ENCODE peak calls at places on chromosomes 13 and 19, in five cellular contexts. One of them, this sample, is unnamed.

GRCh38 chr13:102591988-102592781 is 4.6 kb upstream of the TPP2 start:
- DNase-seq in stimulated activated CD4-positive, alpha-beta T cell treated with anti-CD3 and anti-CD28 coated beads, Interleukin-4, amount 100 ng/mL, for 4 hours: peak
- DNase-seq in Peyer's patch: peak
- DNase-seq in NCI-H446: peak
- DNase-seq in Kasumi-1: peak
- DNase-seq in this sample: peak

GRCh38 chr13:32627793-32628192 is 41.5 kb downstream of the PDS5B start:
- DNase-seq in stimulated activated CD4-positive, alpha-beta T cell treated with anti-CD3 and anti-CD28 coated beads, Interleukin-4, amount 100 ng/mL, for 4 hours: no peak
- DNase-seq in Kasumi-1: no peak
- DNase-seq in Peyer's patch: no peak
- DNase-seq in NCI-H446: no peak
- DNase-seq in this sample: no peak

GRCh38 chr19:3042545-3043267 is 13.6 kb upstream of the TLE2 start:
- DNase-seq in NCI-H446: no peak
- DNase-seq in Kasumi-1: no peak
- DNase-seq in stimulated activated CD4-positive, alpha-beta T cell treated with anti-CD3 and anti-CD28 coated beads, Interleukin-4, amount 100 ng/mL, for 4 hours: no peak
- DNase-seq in Peyer's patch: no peak
- DNase-seq in this sample: no peak

GRCh38 chr13:92221916-92222315 is 823.5 kb downstream of the GPC5 start:
- DNase-seq in NCI-H446: no peak
- DNase-seq in Kasumi-1: no peak
- DNase-seq in stimulated activated CD4-positive, alpha-beta T cell treated with anti-CD3 and anti-CD28 coated beads, Interleukin-4, amount 100 ng/mL, for 4 hours: no peak
- DNase-seq in Peyer's patch: no peak
- DNase-seq in this sample: no peak

GRCh38 chr13:109211616-109212015 is 574.8 kb downstream of the IRS2 start:
- DNase-seq in Peyer's patch: no peak
- DNase-seq in NCI-H446: no peak
- DNase-seq in Kasumi-1: no peak
- DNase-seq in stimulated activated CD4-positive, alpha-beta T cell treated with anti-CD3 and anti-CD28 coated beads, Interleukin-4, amount 100 ng/mL, for 4 hours: no peak
- DNase-seq in this sample: no peak

GRCh38 chr13:80473695-80474094 is 132.8 kb upstream of the SPRY2 start:
- DNase-seq in Kasumi-1: no peak
- DNase-seq in stimulated activated CD4-positive, alpha-beta T cell treated with anti-CD3 and anti-CD28 coated beads, Interleukin-4, amount 100 ng/mL, for 4 hours: no peak
- DNase-seq in NCI-H446: no peak
- DNase-seq in Peyer's patch: no peak
- DNase-seq in this sample: no peak

GRCh38 chr19:33723512-33723911 is 73.2 kb upstream of the KCTD15 start:
- DNase-seq in NCI-H446: no peak
- DNase-seq in Kasumi-1: no peak
- DNase-seq in stimulated activated CD4-positive, alpha-beta T cell treated with anti-CD3 and anti-CD28 coated beads, Interleukin-4, amount 100 ng/mL, for 4 hours: no peak
- DNase-seq in Peyer's patch: no peak
- DNase-seq in this sample: peak

GRCh38 chr13:105220886-105221285 is 1314.6 kb downstream of the EFNB2 start:
- DNase-seq in Kasumi-1: no peak
- DNase-seq in stimulated activated CD4-positive, alpha-beta T cell treated with anti-CD3 and anti-CD28 coated beads, Interleukin-4, amount 100 ng/mL, for 4 hours: no peak
- DNase-seq in Peyer's patch: no peak
- DNase-seq in NCI-H446: no peak
- DNase-seq in this sample: no peak

GRCh38 chr19:47284324-47284899 is 9.7 kb downstream of the INAFM1 start:
- DNase-seq in Kasumi-1: peak
- DNase-seq in stimulated activated CD4-positive, alpha-beta T cell treated with anti-CD3 and anti-CD28 coated beads, Interleukin-4, amount 100 ng/mL, for 4 hours: no peak
- DNase-seq in Peyer's patch: peak
- DNase-seq in NCI-H446: peak
- DNase-seq in this sample: no peak

GRCh38 chr19:1270168-1270853 is 1.2 kb downstream of the CIRBP start:
- DNase-seq in Kasumi-1: no peak
- DNase-seq in Peyer's patch: no peak
- DNase-seq in NCI-H446: no peak
- DNase-seq in stimulated activated CD4-positive, alpha-beta T cell treated with anti-CD3 and anti-CD28 coated beads, Interleukin-4, amount 100 ng/mL, for 4 hours: no peak
- DNase-seq in this sample: peak

GRCh38 chr19:658916-659839 is 3.8 kb downstream of the RNF126 start:
- DNase-seq in Kasumi-1: no peak
- DNase-seq in Peyer's patch: peak
- DNase-seq in NCI-H446: no peak
- DNase-seq in stimulated activated CD4-positive, alpha-beta T cell treated with anti-CD3 and anti-CD28 coated beads, Interleukin-4, amount 100 ng/mL, for 4 hours: peak
- DNase-seq in this sample: peak

GRCh38 chr13:44409595-44409994 is 36.0 kb downstream of the SERP2 start:
- DNase-seq in Peyer's patch: no peak
- DNase-seq in stimulated activated CD4-positive, alpha-beta T cell treated with anti-CD3 and anti-CD28 coated beads, Interleukin-4, amount 100 ng/mL, for 4 hours: no peak
- DNase-seq in NCI-H446: no peak
- DNase-seq in Kasumi-1: no peak
- DNase-seq in this sample: no peak

GRCh38 chr19:48806818-48807589 is 3.8 kb downstream of the BCAT2 start:
- DNase-seq in stimulated activated CD4-positive, alpha-beta T cell treated with anti-CD3 and anti-CD28 coated beads, Interleukin-4, amount 100 ng/mL, for 4 hours: no peak
- DNase-seq in NCI-H446: no peak
- DNase-seq in Peyer's patch: no peak
- DNase-seq in Kasumi-1: peak
- DNase-seq in this sample: no peak

GRCh38 chr13:66914155-66914554 is 316.0 kb downstream of the PCDH9 start:
- DNase-seq in Kasumi-1: peak
- DNase-seq in Peyer's patch: no peak
- DNase-seq in stimulated activated CD4-positive, alpha-beta T cell treated with anti-CD3 and anti-CD28 coated beads, Interleukin-4, amount 100 ng/mL, for 4 hours: no peak
- DNase-seq in NCI-H446: no peak
- DNase-seq in this sample: no peak

GRCh38 chr19:50465000-50465399 is 11.3 kb upstream of the EMC10 start:
- DNase-seq in Peyer's patch: no peak
- DNase-seq in stimulated activated CD4-positive, alpha-beta T cell treated with anti-CD3 and anti-CD28 coated beads, Interleukin-4, amount 100 ng/mL, for 4 hours: no peak
- DNase-seq in Kasumi-1: no peak
- DNase-seq in NCI-H446: no peak
- DNase-seq in this sample: no peak

GRCh38 chr13:59677430-59677829 is 486.3 kb downstream of the DIAPH3 start:
- DNase-seq in NCI-H446: no peak
- DNase-seq in Kasumi-1: no peak
- DNase-seq in Peyer's patch: no peak
- DNase-seq in stimulated activated CD4-positive, alpha-beta T cell treated with anti-CD3 and anti-CD28 coated beads, Interleukin-4, amount 100 ng/mL, for 4 hours: no peak
- DNase-seq in this sample: no peak

GRCh38 chr19:611506-611869 is 21.8 kb downstream of the HCN2 start:
- DNase-seq in NCI-H446: no peak
- DNase-seq in stimulated activated CD4-positive, alpha-beta T cell treated with anti-CD3 and anti-CD28 coated beads, Interleukin-4, amount 100 ng/mL, for 4 hours: peak
- DNase-seq in Kasumi-1: no peak
- DNase-seq in Peyer's patch: no peak
- DNase-seq in this sample: no peak

GRCh38 chr19:45767410-45767880 is 1.6 kb downstream of the SIX5 start:
- DNase-seq in stimulated activated CD4-positive, alpha-beta T cell treated with anti-CD3 and anti-CD28 coated beads, Interleukin-4, amount 100 ng/mL, for 4 hours: no peak
- DNase-seq in NCI-H446: no peak
- DNase-seq in Kasumi-1: no peak
- DNase-seq in Peyer's patch: no peak
- DNase-seq in this sample: no peak

This sample was measured in spleen.